ENCODE peak calls at places on chromosomes 1 and 21, in ten cellular contexts. X is CD8-positive, alpha-beta memory T cell; T is hypothalamus; F is esophagus squamous epithelium; Q is central memory CD4-positive, alpha-beta T cell; Y is heart left ventricle; O is H54; J is GM06990; D is mucosa of descending colon; I is effector CD4-positive, alpha-beta T cell. L is an unnamed sample.

GRCh38 chr1:151175910-151176309 is at the start of gene TMOD4:
- DNase-seq in X (no peak), T (no peak), F (no peak), Q (no peak), Y (no peak), O (no peak), J (no peak), D (no peak), I (no peak), L (no peak)

GRCh38 chr1:198088360-198089071 is 68.3 kb upstream of the NEK7 start:
- DNase-seq in X (peak; percentile 39), T (no peak), F (no peak), Q (peak; percentile 25), Y (no peak), O (peak; percentile 6), J (no peak), D (no peak), I (no peak), L (no peak)

GRCh38 chr1:156767879-156768608 is 709 bp downstream of the PRCC start:
- DNase-seq in X (no peak), T (peak; percentile 47), F (no peak), Q (peak; percentile 22), Y (peak; percentile 39), O (no peak), J (peak; percentile 52), D (peak; percentile 67), I (peak; percentile 36), L (no peak)

GRCh38 chr1:31387612-31388011 is 14.7 kb upstream of the FABP3 start:
- DNase-seq in X (no peak), T (no peak), F (no peak), Q (no peak), Y (no peak), O (no peak), J (no peak), D (no peak), I (no peak), L (no peak)

GRCh38 chr1:44621841-44622286 is 52.4 kb downstream of the TMEM53 start:
- DNase-seq in X (no peak), T (no peak), F (no peak), Q (no peak), Y (no peak), O (no peak), J (no peak), D (no peak), I (no peak), L (no peak)

GRCh38 chr21:45074048-45074817 is at the start of gene ADARB1:
- DNase-seq in X (peak; percentile 61), T (peak; percentile 46), F (no peak), Q (peak; percentile 63), Y (peak; percentile 68), O (peak; percentile 92), J (peak; percentile 72), D (peak; percentile 76), I (peak; percentile 51), L (peak; percentile 33)

GRCh38 chr1:227775841-227776240 is 39.6 kb upstream of the PRSS38 start:
- DNase-seq in X (no peak), T (no peak), F (no peak), Q (no peak), Y (peak; percentile 22), O (no peak), J (no peak), D (no peak), I (no peak), L (no peak)

GRCh38 chr1:37261129-37261528 is 213.3 kb upstream of the ZC3H12A start:
- DNase-seq in X (no peak), T (no peak), F (no peak), Q (no peak), Y (no peak), O (no peak), J (no peak), D (no peak), I (no peak), L (no peak)

GRCh38 chr21:37682908-37683307 is 233.3 kb downstream of the KCNJ6 start:
- DNase-seq in X (no peak), T (no peak), F (no peak), Q (no peak), Y (no peak), O (no peak), J (no peak), D (no peak), I (no peak), L (no peak)

GRCh38 chr1:41418868-41419583 is 57.8 kb downstream of the FOXO6 start:
- DNase-seq in X (no peak), T (peak; percentile 18), F (peak; percentile 7), Q (no peak), Y (peak; percentile 91), O (peak; percentile 99), J (no peak), D (peak; percentile 78), I (no peak), L (no peak)

GRCh38 chr1:51344602-51345299 is 14.4 kb upstream of the TTC39A start:
- DNase-seq in X (no peak), T (no peak), F (no peak), Q (no peak), Y (no peak), O (no peak), J (no peak), D (peak; percentile 80), I (no peak), L (no peak)

GRCh38 chr1:42844592-42845140 is 1.7 kb upstream of the ZNF691 start:
- DNase-seq in X (no peak), T (no peak), F (no peak), Q (no peak), Y (no peak), O (no peak), J (no peak), D (no peak), I (no peak), L (no peak)

GRCh38 chr1:234231893-234232276 is 141.4 kb upstream of the COA6 start:
- DNase-seq in X (no peak), T (no peak), F (no peak), Q (no peak), Y (no peak), O (no peak), J (no peak), D (no peak), I (no peak), L (no peak)

GRCh38 chr1:37697090-37697489 is 4.8 kb downstream of the CDCA8 start:
- DNase-seq in X (no peak), T (no peak), F (no peak), Q (no peak), Y (no peak), O (no peak), J (no peak), D (no peak), I (no peak), L (no peak)

GRCh38 chr1:164470996-164471395 is 88.0 kb upstream of the PBX1 start:
- DNase-seq in X (no peak), T (no peak), F (no peak), Q (no peak), Y (no peak), O (no peak), J (no peak), D (no peak), I (no peak), L (no peak)

GRCh38 chr1:246689409-246689997 is 34.7 kb upstream of the SCCPDH start:
- DNase-seq in X (peak; percentile 33), T (peak; percentile 60), F (no peak), Q (peak; percentile 23), Y (peak; percentile 57), O (peak; percentile 88), J (peak; percentile 59), D (peak; percentile 88), I (no peak), L (peak; percentile 36)

GRCh38 chr1:234758851-234759250 is 148.9 kb upstream of the IRF2BP2 start:
- DNase-seq in X (peak; percentile 83), T (no peak), F (no peak), Q (peak; percentile 85), Y (no peak), O (no peak), J (no peak), D (no peak), I (peak; percentile 36), L (no peak)

GRCh38 chr1:158035014-158035413 is 41.6 kb downstream of the KIRREL1 start:
- DNase-seq in X (no peak), T (no peak), F (no peak), Q (no peak), Y (no peak), O (no peak), J (no peak), D (no peak), I (no peak), L (no peak)

GRCh38 chr1:19347538-19348177 is 35.5 kb downstream of the SLC66A1 start:
- DNase-seq in X (no peak), T (no peak), F (no peak), Q (no peak), Y (no peak), O (no peak), J (no peak), D (no peak), I (no peak), L (no peak)

GRCh38 chr1:154714638-154715037 is 106.7 kb upstream of the ADAR start:
- DNase-seq in X (no peak), T (no peak), F (no peak), Q (no peak), Y (peak; percentile 42), O (no peak), J (no peak), D (no peak), I (no peak), L (no peak)

GRCh38 chr1:41790351-41790750 is 128.4 kb downstream of the HIVEP3 start:
- DNase-seq in X (no peak), T (no peak), F (no peak), Q (no peak), Y (no peak), O (no peak), J (no peak), D (no peak), I (no peak), L (no peak)

GRCh38 chr1:26739251-26739914 is 43.6 kb downstream of the ARID1A start:
- DNase-seq in X (no peak), T (no peak), F (no peak), Q (peak; percentile 17), Y (no peak), O (no peak), J (no peak), D (no peak), I (no peak), L (no peak)

GRCh38 chr1:78229344-78229743 is 183.6 kb downstream of the GIPC2 start:
- DNase-seq in X (no peak), T (no peak), F (no peak), Q (no peak), Y (no peak), O (no peak), J (no peak), D (no peak), I (no peak), L (no peak)

L was measured in anterior cingulate cortex.